ENCODE peak calls at places on chromosome 14, in four cellular contexts. One of them, this sample, is unnamed.

GRCh38 chr14:69246331-69246730 is 13.6 kb upstream of the GALNT16 start:
- DNase-seq in K562: no peak
- DNase-seq in GM12878: no peak
- DNase-seq in H1: peak
- DNase-seq in this sample: no peak

GRCh38 chr14:77319416-77319815 is 1.3 kb downstream of the POMT2 start:
- DNase-seq in K562: no peak
- DNase-seq in GM12878: no peak
- DNase-seq in H1: no peak
- DNase-seq in this sample: no peak

GRCh38 chr14:58808828-58809227 is 171.1 kb downstream of the DACT1 start:
- DNase-seq in K562: no peak
- DNase-seq in GM12878: no peak
- DNase-seq in H1: no peak
- DNase-seq in this sample: no peak

GRCh38 chr14:56217380-56218045 is 99.3 kb downstream of the PELI2 start:
- DNase-seq in K562: no peak
- DNase-seq in GM12878: no peak
- DNase-seq in H1: no peak
- DNase-seq in this sample: no peak

GRCh38 chr14:67555518-67556090 is 22.5 kb downstream of the PLEKHH1 start:
- DNase-seq in K562: no peak
- DNase-seq in GM12878: no peak
- DNase-seq in H1: no peak
- DNase-seq in this sample: no peak

GRCh38 chr14:49918709-49919108 is 25.8 kb downstream of the ARF6 start:
- DNase-seq in K562: no peak
- DNase-seq in GM12878: no peak
- DNase-seq in H1: no peak
- DNase-seq in this sample: no peak

GRCh38 chr14:64478634-64479250 is 13.4 kb downstream of the AKAP5 start:
- DNase-seq in K562: no peak
- DNase-seq in GM12878: no peak
- DNase-seq in H1: no peak
- DNase-seq in this sample: peak

GRCh38 chr14:73240816-73241480 is 3.6 kb downstream of the PAPLN start:
- DNase-seq in K562: no peak
- DNase-seq in GM12878: no peak
- DNase-seq in H1: peak
- DNase-seq in this sample: peak

GRCh38 chr14:30389134-30389900 is 169.6 kb upstream of the G2E3 start:
- DNase-seq in K562: no peak
- DNase-seq in GM12878: no peak
- DNase-seq in H1: no peak
- DNase-seq in this sample: no peak

GRCh38 chr14:91901449-91902250 is 34.3 kb upstream of the TC2N start:
- DNase-seq in K562: no peak
- DNase-seq in GM12878: no peak
- DNase-seq in H1: no peak
- DNase-seq in this sample: no peak

GRCh38 chr14:20454359-20454644 is 310 bp downstream of the OSGEP start:
- DNase-seq in K562: no peak
- DNase-seq in GM12878: no peak
- DNase-seq in H1: no peak
- DNase-seq in this sample: no peak

GRCh38 chr14:67461341-67461985 is 27.1 kb downstream of the TMEM229B start:
- DNase-seq in K562: no peak
- DNase-seq in GM12878: no peak
- DNase-seq in H1: no peak
- DNase-seq in this sample: no peak

GRCh38 chr14:52464175-52464574 is 88.1 kb downstream of the TXNDC16 start:
- DNase-seq in K562: no peak
- DNase-seq in GM12878: no peak
- DNase-seq in H1: no peak
- DNase-seq in this sample: no peak

GRCh38 chr14:64337901-64338615 is 43.9 kb upstream of the ESR2 start:
- DNase-seq in K562: peak
- DNase-seq in GM12878: no peak
- DNase-seq in H1: peak
- DNase-seq in this sample: peak

GRCh38 chr14:20799955-20800544 is 2.6 kb downstream of the RNASE1 start:
- DNase-seq in K562: peak
- DNase-seq in GM12878: no peak
- DNase-seq in H1: no peak
- DNase-seq in this sample: no peak

GRCh38 chr14:38548091-38548490 is 292.2 kb upstream of the CLEC14A start:
- DNase-seq in K562: no peak
- DNase-seq in GM12878: no peak
- DNase-seq in H1: no peak
- DNase-seq in this sample: no peak

GRCh38 chr14:85313801-85314207 is 216.1 kb upstream of the FLRT2 start:
- DNase-seq in K562: no peak
- DNase-seq in GM12878: no peak
- DNase-seq in H1: no peak
- DNase-seq in this sample: no peak

GRCh38 chr14:59882957-59883356 is 12.4 kb upstream of the RTN1 start:
- DNase-seq in K562: peak
- DNase-seq in GM12878: no peak
- DNase-seq in H1: no peak
- DNase-seq in this sample: no peak

GRCh38 chr14:26323781-26324363 is 274.0 kb downstream of the NOVA1 start:
- DNase-seq in K562: no peak
- DNase-seq in GM12878: no peak
- DNase-seq in H1: no peak
- DNase-seq in this sample: no peak

GRCh38 chr14:100804558-100805309 is 21.2 kb upstream of the MEG3 start:
- DNase-seq in K562: no peak
- DNase-seq in GM12878: no peak
- DNase-seq in H1: peak
- DNase-seq in this sample: no peak

GRCh38 chr14:68399971-68400370 is 392.9 kb downstream of the ZFP36L1 start:
- DNase-seq in K562: no peak
- DNase-seq in GM12878: no peak
- DNase-seq in H1: no peak
- DNase-seq in this sample: no peak

GRCh38 chr14:68938515-68939423 is 40.3 kb downstream of the ACTN1 start:
- DNase-seq in K562: no peak
- DNase-seq in GM12878: no peak
- DNase-seq in H1: no peak
- DNase-seq in this sample: peak

GRCh38 chr14:54343276-54344121 is 53.3 kb upstream of the CDKN3 start:
- DNase-seq in K562: no peak
- DNase-seq in GM12878: no peak
- DNase-seq in H1: no peak
- DNase-seq in this sample: peak

GRCh38 chr14:87131879-87132278 is 861.1 kb downstream of the GALC start:
- DNase-seq in K562: no peak
- DNase-seq in GM12878: no peak
- DNase-seq in H1: no peak
- DNase-seq in this sample: no peak

GRCh38 chr14:89621791-89622638 is 205.0 kb upstream of the FOXN3 start:
- DNase-seq in K562: no peak
- DNase-seq in GM12878: no peak
- DNase-seq in H1: no peak
- DNase-seq in this sample: no peak

GRCh38 chr14:89619616-89620273 is 202.7 kb upstream of the FOXN3 start:
- DNase-seq in K562: no peak
- DNase-seq in GM12878: no peak
- DNase-seq in H1: no peak
- DNase-seq in this sample: no peak

GRCh38 chr14:89618821-89619551 is 202.0 kb upstream of the FOXN3 start:
- DNase-seq in K562: peak
- DNase-seq in GM12878: no peak
- DNase-seq in H1: peak
- DNase-seq in this sample: peak

GRCh38 chr14:89620436-89620835 is 203.4 kb upstream of the FOXN3 start:
- DNase-seq in K562: no peak
- DNase-seq in GM12878: no peak
- DNase-seq in H1: no peak
- DNase-seq in this sample: no peak

DNA sequence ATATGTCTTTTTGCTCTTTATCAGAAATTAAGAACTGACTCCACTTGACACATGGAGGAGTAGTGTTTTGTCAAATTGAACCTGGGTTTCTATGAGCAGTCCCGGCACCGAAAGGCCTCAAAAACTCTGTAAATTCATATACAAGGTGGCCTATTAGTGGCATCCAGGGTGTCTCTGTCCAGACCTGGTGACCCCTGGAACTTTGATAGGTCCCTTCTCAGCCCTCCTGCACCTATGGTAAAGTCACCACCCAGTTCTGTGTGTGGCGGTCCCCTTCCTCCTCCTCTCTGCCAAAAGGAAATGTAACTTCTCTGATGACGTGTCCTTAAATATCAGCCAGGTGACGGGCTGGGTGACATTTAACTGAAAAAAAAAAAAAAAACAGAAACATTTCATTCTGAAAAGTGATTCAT is 204.0 kb upstream of the FOXN3 start:
- DNase-seq in K562: no peak
- DNase-seq in GM12878: no peak
- DNase-seq in H1: no peak
- DNase-seq in this sample: no peak
- TF ChIP-seq NRF1 in K562: no peak
- TF ChIP-seq NRF1 in GM12878: no peak
- TF ChIP-seq NRF1 in H1: no peak
- TF ChIP-seq NRF1 in this sample: no peak

GRCh38 chr14:96662116-96662901 is 134.9 kb upstream of the VRK1 start:
- DNase-seq in K562: no peak
- DNase-seq in GM12878: no peak
- DNase-seq in H1: peak
- DNase-seq in this sample: no peak

GRCh38 chr14:96663076-96663475 is 134.1 kb upstream of the VRK1 start:
- DNase-seq in K562: no peak
- DNase-seq in GM12878: no peak
- DNase-seq in H1: peak
- DNase-seq in this sample: no peak

GRCh38 chr14:96660667-96661066 is 136.5 kb upstream of the VRK1 start:
- DNase-seq in K562: no peak
- DNase-seq in GM12878: no peak
- DNase-seq in H1: peak
- DNase-seq in this sample: no peak

GRCh38 chr14:96660135-96660534 is 137.0 kb upstream of the VRK1 start:
- DNase-seq in K562: no peak
- DNase-seq in GM12878: no peak
- DNase-seq in H1: no peak
- DNase-seq in this sample: no peak

DNA sequence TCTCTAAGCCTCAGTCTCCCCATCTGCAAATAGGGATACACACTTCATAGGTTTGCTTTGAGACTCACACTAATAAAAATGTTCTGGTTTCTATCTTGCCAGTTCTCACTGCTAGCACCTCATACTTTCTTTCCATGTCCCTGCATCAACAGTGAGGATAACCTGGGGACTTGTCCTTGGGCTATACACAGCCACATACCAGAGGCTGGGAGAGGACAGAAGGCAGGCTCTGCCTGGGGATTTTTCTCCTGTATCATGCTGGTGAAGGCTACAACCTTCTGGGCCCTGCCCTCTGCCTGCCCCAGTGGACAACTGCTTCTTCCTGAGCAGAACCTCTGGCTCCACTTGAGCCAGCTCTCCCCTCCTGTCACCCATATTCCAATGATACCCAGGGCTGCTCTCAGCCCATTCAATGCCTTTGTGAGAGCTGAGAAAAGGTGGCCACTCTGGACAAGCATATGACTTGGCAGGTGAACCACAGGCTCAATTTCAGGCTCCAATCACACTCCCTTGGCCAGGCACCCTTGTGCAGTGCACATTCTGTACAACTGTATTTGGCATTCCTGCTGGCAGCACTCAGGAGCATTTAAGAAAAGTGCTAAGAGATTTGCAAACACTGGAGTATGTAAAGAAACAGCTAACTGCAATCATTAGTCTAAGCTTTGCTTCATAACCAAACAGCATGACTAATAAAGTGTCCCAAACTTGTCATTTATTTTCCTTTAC is 135.8 kb upstream of the VRK1 start:
- DNase-seq in K562: no peak
- DNase-seq in GM12878: no peak
- DNase-seq in H1: peak
- DNase-seq in this sample: no peak
- TF ChIP-seq YY1 in K562: no peak
- TF ChIP-seq YY1 in GM12878: no peak
- TF ChIP-seq YY1 in H1: no peak
- TF ChIP-seq YY1 in this sample: no peak

GRCh38 chr14:104822821-104823615 is 22.1 kb downstream of the ZBTB42 start:
- DNase-seq in K562: no peak
- DNase-seq in GM12878: no peak
- DNase-seq in H1: no peak
- DNase-seq in this sample: no peak

GRCh38 chr14:104824353-104824997 is 23.6 kb downstream of the ZBTB42 start:
- DNase-seq in K562: no peak
- DNase-seq in GM12878: no peak
- DNase-seq in H1: no peak
- DNase-seq in this sample: no peak

GRCh38 chr14:104826858-104827172 is 25.9 kb downstream of the ZBTB42 start:
- DNase-seq in K562: no peak
- DNase-seq in GM12878: no peak
- DNase-seq in H1: peak
- DNase-seq in this sample: no peak

GRCh38 chr14:104830781-104831180 is 29.9 kb downstream of the ZBTB42 start:
- DNase-seq in K562: no peak
- DNase-seq in GM12878: no peak
- DNase-seq in H1: no peak
- DNase-seq in this sample: no peak

DNA sequence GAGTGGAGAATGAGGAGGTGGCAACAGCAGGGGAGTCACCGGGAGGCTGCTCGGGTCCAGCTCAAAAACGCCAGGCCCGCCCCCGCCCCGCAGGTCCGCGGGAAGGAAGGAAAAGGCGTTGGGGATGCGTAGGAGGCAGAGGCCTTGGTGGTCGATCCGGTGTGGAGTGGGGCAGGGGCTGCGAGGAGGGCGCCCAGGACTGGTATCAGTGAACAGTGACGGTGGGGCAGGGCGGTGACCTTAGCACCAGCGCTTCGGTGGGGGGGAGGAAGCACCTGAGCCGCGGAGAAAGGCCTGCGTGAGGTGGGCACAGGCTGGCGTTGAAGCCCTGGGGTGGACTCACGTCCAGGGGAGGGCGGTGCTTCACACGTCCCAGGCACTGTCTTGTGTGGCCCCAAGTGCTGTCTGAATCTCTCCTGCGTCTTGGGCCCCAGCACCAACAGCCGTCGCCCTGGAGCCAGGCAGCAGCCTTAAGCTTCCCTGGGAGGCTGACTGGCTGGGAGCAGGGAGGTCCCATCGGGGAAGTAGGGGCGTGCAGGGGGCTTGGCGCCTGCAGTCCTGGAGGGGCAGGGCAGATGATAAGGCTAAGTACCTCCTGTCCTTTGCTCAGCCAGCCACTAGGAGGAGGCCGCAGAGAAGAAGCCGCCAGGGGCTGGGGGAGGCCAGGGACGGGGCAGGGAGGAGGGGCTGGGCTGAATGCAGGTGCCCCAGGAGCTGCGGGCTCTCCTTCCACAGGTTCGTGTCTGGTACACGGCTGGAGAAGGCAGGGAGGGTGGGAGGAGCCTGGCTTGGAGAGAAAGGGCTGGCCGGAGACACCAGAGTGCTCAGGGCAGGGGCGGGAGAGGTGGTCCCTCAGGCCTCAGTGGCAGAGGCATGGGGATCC is 26.5 kb downstream of the ZBTB42 start:
- DNase-seq in K562: peak
- DNase-seq in GM12878: no peak
- DNase-seq in H1: peak
- DNase-seq in this sample: peak
- TF ChIP-seq NRF1 in K562: no peak
- TF ChIP-seq NRF1 in GM12878: no peak
- TF ChIP-seq NRF1 in H1: no peak
- TF ChIP-seq NRF1 in this sample: no peak

GRCh38 chr14:104400355-104400754 is 179.2 kb upstream of the C14orf180 start:
- DNase-seq in K562: no peak
- DNase-seq in GM12878: no peak
- DNase-seq in H1: no peak
- DNase-seq in this sample: no peak
- TF ChIP-seq YY1 in K562: no peak
- TF ChIP-seq YY1 in GM12878: no peak
- TF ChIP-seq YY1 in H1: no peak
- TF ChIP-seq YY1 in this sample: no peak